ENCODE peak calls at places on chromosomes 5 and 9, in ten cellular contexts. J is cardiac fibroblast, Y is psoas muscle, E is fibroblast of pulmonary artery, T is astrocyte of the spinal cord, U is fibroblast of mammary gland, H is colonic mucosa, P is HCT116, V is epithelial cell of esophagus, S is MM.1S. I is an unnamed sample.

GRCh38 chr5:124071039-124071438 is 559.1 kb downstream of the CSNK1G3 start:
- DNase-seq in H (no peak), J (no peak), E (no peak), P (no peak), T (no peak), U (no peak), S (no peak), Y (no peak), V (no peak), I (no peak)

GRCh38 chr5:163634061-163634460 is 128.6 kb downstream of the MAT2B start:
- DNase-seq in S (no peak), Y (no peak), E (no peak), P (no peak), H (no peak), T (no peak), U (no peak), J (no peak), V (peak; percentile 75), I (no peak)

GRCh38 chr9:87336914-87337333 is 160.7 kb upstream of the DAPK1 start:
- DNase-seq in U (peak; percentile 86), E (peak; percentile 91), Y (no peak), T (peak; percentile 83), V (peak; percentile 73), S (peak; percentile 66), P (peak; percentile 54), J (peak; percentile 90), H (peak; percentile 24), I (peak; percentile 46)

GRCh38 chr5:159187674-159188164 is 21.6 kb downstream of the RNF145 start:
- DNase-seq in S (no peak), U (no peak), V (no peak), T (no peak), Y (no peak), H (no peak), E (no peak), J (no peak), P (no peak), I (no peak)

GRCh38 chr9:129487307-129487657 is 133.6 kb downstream of the C9orf50 start:
- DNase-seq in J (no peak), T (no peak), H (no peak), P (no peak), U (peak; percentile 22), E (no peak), V (no peak), Y (no peak), S (no peak), I (no peak)

GRCh38 chr5:35198681-35199080 is 31.6 kb downstream of the PRLR start:
- DNase-seq in P (no peak), E (peak; percentile 21), H (no peak), U (peak; percentile 57), T (peak; percentile 17), J (no peak), Y (no peak), V (no peak), S (no peak), I (no peak)

GRCh38 chr5:72508241-72509170 is 1.3 kb upstream of the ZNF366 start:
- DNase-seq in U (no peak), T (no peak), V (no peak), J (no peak), E (no peak), H (no peak), P (no peak), S (no peak), Y (no peak), I (no peak)

GRCh38 chr9:130660683-130661460 is 3.5 kb upstream of the PRDM12 start:
- DNase-seq in U (no peak), S (no peak), V (no peak), H (no peak), E (no peak), J (no peak), Y (no peak), T (no peak), P (no peak), I (no peak)

GRCh38 chr5:153629027-153629426 is 138.6 kb downstream of the GRIA1 start:
- DNase-seq in T (peak; percentile 95), U (peak; percentile 97), S (peak; percentile 19), H (peak; percentile 17), J (peak; percentile 98), Y (no peak), E (peak; percentile 98), V (peak; percentile 92), P (peak; percentile 26), I (peak; percentile 81)

GRCh38 chr9:83508072-83508471 is 30.1 kb downstream of the FRMD3 start:
- DNase-seq in J (no peak), Y (no peak), H (no peak), V (no peak), U (peak; percentile 3), S (no peak), E (peak; percentile 23), T (peak; percentile 21), P (no peak), I (no peak)

GRCh38 chr9:113355197-113355596 is 5.9 kb downstream of the BSPRY start:
- DNase-seq in J (peak; percentile 35), P (no peak), U (peak; percentile 40), E (peak; percentile 38), H (no peak), T (peak; percentile 6), Y (no peak), V (no peak), S (no peak), I (no peak)

GRCh38 chr9:2570615-2571479 is 50.7 kb upstream of the VLDLR start:
- DNase-seq in V (peak; percentile 70), S (no peak), E (peak; percentile 85), J (peak; percentile 72), T (peak; percentile 82), Y (peak; percentile 93), U (peak; percentile 79), H (peak; percentile 96), P (peak; percentile 79), I (peak; percentile 57)

GRCh38 chr5:143402464-143403356 is 776 bp downstream of the NR3C1 start:
- DNase-seq in U (peak; percentile 37), Y (peak; percentile 75), P (no peak), V (peak; percentile 64), S (peak; percentile 70), E (peak; percentile 54), T (peak; percentile 68), H (peak; percentile 59), J (peak; percentile 65), I (no peak)

GRCh38 chr9:78826521-78826920 is 529.6 kb downstream of the PSAT1 start:
- DNase-seq in J (no peak), V (no peak), T (no peak), Y (no peak), S (no peak), U (no peak), E (no peak), P (no peak), H (no peak), I (no peak)

DNA sequence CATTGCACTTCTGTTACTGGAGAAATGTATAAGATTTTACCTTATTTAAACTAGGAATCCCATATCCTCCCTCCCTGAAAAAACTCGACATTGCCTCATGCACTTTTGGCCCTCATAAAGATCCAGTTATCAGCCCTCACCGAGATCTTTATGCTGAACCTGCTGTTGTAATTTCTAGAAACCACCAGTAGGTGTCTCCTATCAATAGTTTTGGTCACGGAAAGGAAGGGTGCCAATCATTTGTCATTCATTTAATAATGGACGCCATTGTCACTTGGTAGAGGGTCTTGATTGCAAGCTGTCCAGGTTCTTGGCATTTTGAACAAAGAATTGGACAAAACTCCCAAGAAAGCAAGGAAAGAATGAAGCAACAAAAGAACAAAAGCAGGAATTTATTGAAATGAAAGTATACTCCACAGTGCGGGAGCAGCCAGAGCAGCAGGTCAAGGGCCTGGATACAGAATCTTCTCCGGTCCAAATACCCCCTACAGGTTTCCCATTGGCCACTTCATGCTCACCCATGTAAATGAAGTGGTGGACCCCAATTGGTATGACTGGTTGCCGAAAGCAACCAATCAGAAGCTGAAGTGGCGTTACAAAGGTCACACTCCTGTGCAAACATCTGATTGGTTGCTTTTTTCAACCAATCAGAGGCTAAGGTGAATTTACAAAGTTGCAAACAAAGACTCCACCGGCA is 524.3 kb downstream of the PSAT1 start:
- DNase-seq in T (peak; percentile 43), Y (no peak), P (peak; percentile 24), S (peak; percentile 57), U (peak; percentile 30), E (peak; percentile 48), V (peak; percentile 53), H (no peak), J (peak; percentile 55), I (no peak)
- TF ChIP-seq CTCF in T (peak; percentile 68), Y (peak; percentile 53), P (peak; percentile 36), S (peak; percentile 76), U (peak; percentile 53), E (peak; percentile 70), V (peak; percentile 77), H (peak; percentile 63), J (peak; percentile 69), I (peak; percentile 67)

GRCh38 chr5:141668601-141669265 is 13.3 kb downstream of the ARAP3 start:
- DNase-seq in J (no peak), H (no peak), P (no peak), S (no peak), V (no peak), Y (no peak), E (no peak), U (peak; percentile 89), T (peak; percentile 24), I (no peak)
- H3K4me3 ChIP-seq in J (no peak overlapping the region), H (no peak overlapping the region), P (no peak overlapping the region), S (no peak overlapping the region), V (no peak overlapping the region), Y (no peak overlapping the region), E (no peak overlapping the region), U (no peak overlapping the region), T (no peak overlapping the region), I (no peak overlapping the region)

GRCh38 chr5:129387944-129388343 is 72.2 kb upstream of the ADAMTS19 start:
- DNase-seq in U (no peak), V (no peak), S (no peak), J (no peak), E (no peak), H (no peak), Y (no peak), P (no peak), T (no peak), I (no peak)
- TF ChIP-seq CTCF in U (no peak), V (no peak), S (no peak), J (no peak), E (no peak), H (no peak), Y (no peak), P (no peak), T (no peak), I (no peak)

DNA sequence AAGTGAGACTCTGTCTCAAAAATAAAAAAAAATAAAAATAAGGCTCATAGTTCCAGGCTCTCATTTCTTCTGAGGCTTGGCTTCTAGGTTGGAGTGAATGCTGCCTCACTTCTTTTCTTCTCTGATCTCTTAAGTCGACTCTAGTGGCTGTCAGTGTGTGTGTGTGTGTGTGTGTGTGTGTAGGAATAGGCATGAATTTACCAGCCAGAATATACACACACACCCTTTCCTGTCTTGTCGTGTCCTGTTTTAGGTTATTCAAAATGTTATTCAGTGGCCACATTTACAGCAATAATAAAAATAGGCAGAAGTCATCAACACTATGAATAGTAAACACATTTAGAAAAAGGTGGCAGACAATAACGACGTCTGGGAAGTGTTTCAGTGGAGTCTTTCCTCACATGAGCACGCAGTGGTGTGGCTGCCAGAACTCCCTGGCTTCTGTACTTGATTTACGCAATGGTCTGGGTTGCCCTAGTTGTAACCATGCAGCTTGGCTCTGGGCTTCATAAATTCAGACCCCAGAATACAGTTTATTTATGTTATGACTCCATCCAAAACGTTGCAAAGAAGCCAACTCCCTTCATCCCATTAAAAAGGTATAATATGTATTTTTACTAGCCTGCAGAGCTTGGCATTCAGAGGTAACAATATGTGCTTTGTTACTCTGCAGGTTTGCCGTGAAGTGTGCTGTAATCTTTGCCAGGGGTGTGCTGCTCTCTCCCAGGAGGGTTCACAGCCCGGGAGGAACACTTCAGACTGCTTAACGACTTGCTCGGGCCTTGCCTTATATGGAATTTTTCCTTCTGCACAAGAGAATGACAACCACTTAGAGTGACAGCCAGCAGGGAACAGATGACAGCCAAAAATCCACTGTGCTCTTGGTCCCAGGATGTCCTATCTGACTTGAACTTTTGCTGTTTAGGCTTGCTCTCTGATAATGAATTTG is 34.4 kb upstream of the PALM2AKAP2 start:
- DNase-seq in V (peak; percentile 16), J (peak; percentile 41), H (peak; percentile 54), U (peak; percentile 76), P (no peak), S (no peak), E (peak; percentile 76), Y (peak; percentile 70), T (peak; percentile 73), I (no peak)
- H3K4me3 ChIP-seq in V (no peak overlapping the region), J (no peak overlapping the region), H (no peak overlapping the region), U (no peak overlapping the region), P (no peak overlapping the region), S (no peak overlapping the region), E (no peak overlapping the region), Y (no peak overlapping the region), T (no peak overlapping the region), I (no peak overlapping the region)